ENCODE peak calls at places on chromosome 10, in four cellular contexts. One of them, this sample, is unnamed.

GRCh38 chr10:74079028-74079913 is 71.4 kb downstream of the AP3M1 start:
- DNase-seq in testis: no peak
- DNase-seq in fibroblast of pulmonary artery: peak; percentile 50
- DNase-seq in neural crest cell: no peak
- DNase-seq in this sample: no peak

GRCh38 chr10:47031251-47031952 is 120.2 kb downstream of the PTPN20 start:
- DNase-seq in testis: no peak
- DNase-seq in fibroblast of pulmonary artery: no peak
- DNase-seq in neural crest cell: no peak
- DNase-seq in this sample: peak; percentile 13

GRCh38 chr10:73992899-73993788 is 4.8 kb upstream of the VCL start:
- DNase-seq in testis: peak; percentile 45
- DNase-seq in fibroblast of pulmonary artery: peak; percentile 54
- DNase-seq in neural crest cell: no peak
- DNase-seq in this sample: no peak

GRCh38 chr10:73898730-73899400 is 12.1 kb upstream of the PLAU start:
- DNase-seq in testis: no peak
- DNase-seq in fibroblast of pulmonary artery: no peak
- DNase-seq in neural crest cell: no peak
- DNase-seq in this sample: no peak

GRCh38 chr10:4474829-4475228 is 351.2 kb upstream of the AKR1E2 start:
- DNase-seq in testis: no peak
- DNase-seq in fibroblast of pulmonary artery: no peak
- DNase-seq in neural crest cell: no peak
- DNase-seq in this sample: no peak

GRCh38 chr10:44619521-44619920 is 234.6 kb upstream of the CXCL12 start:
- DNase-seq in testis: no peak
- DNase-seq in fibroblast of pulmonary artery: no peak
- DNase-seq in neural crest cell: no peak
- DNase-seq in this sample: no peak

GRCh38 chr10:30834636-30835035 is 197.0 kb downstream of the ZNF438 start:
- DNase-seq in testis: no peak
- DNase-seq in fibroblast of pulmonary artery: no peak
- DNase-seq in neural crest cell: no peak
- DNase-seq in this sample: no peak

GRCh38 chr10:78627254-78627795 is 441.4 kb upstream of the ZMIZ1 start:
- DNase-seq in testis: no peak
- DNase-seq in fibroblast of pulmonary artery: no peak
- DNase-seq in neural crest cell: no peak
- DNase-seq in this sample: no peak

GRCh38 chr10:128035557-128035973 is 90.7 kb downstream of the MKI67 start:
- DNase-seq in testis: peak; percentile 60
- DNase-seq in fibroblast of pulmonary artery: peak; percentile 43
- DNase-seq in neural crest cell: peak; percentile 53
- DNase-seq in this sample: peak; percentile 65

GRCh38 chr10:5590816-5591215 is 66.1 kb downstream of the CALML3 start:
- DNase-seq in testis: no peak
- DNase-seq in fibroblast of pulmonary artery: no peak
- DNase-seq in neural crest cell: no peak
- DNase-seq in this sample: no peak

GRCh38 chr10:129870926-129871660 is 93.0 kb downstream of the EBF3 start:
- DNase-seq in testis: no peak
- DNase-seq in fibroblast of pulmonary artery: no peak
- DNase-seq in neural crest cell: no peak
- DNase-seq in this sample: peak; percentile 70

GRCh38 chr10:25766213-25766612 is 167.8 kb upstream of the MYO3A start:
- DNase-seq in testis: no peak
- DNase-seq in fibroblast of pulmonary artery: no peak
- DNase-seq in neural crest cell: no peak
- DNase-seq in this sample: no peak

GRCh38 chr10:93261961-93262610 is 188.4 kb downstream of the CYP26A1 start:
- DNase-seq in testis: no peak
- DNase-seq in fibroblast of pulmonary artery: peak; percentile 21
- DNase-seq in neural crest cell: no peak
- DNase-seq in this sample: no peak

GRCh38 chr10:95290801-95291633 is at the start of gene PDLIM1:
- DNase-seq in testis: peak; percentile 22
- DNase-seq in fibroblast of pulmonary artery: peak; percentile 68
- DNase-seq in neural crest cell: peak; percentile 51
- DNase-seq in this sample: peak; percentile 62

GRCh38 chr10:73590881-73591577 is at the start of gene USP54:
- DNase-seq in testis: peak; percentile 65
- DNase-seq in fibroblast of pulmonary artery: peak; percentile 79
- DNase-seq in neural crest cell: no peak
- DNase-seq in this sample: no peak

GRCh38 chr10:536935-537334 is 152.5 kb downstream of the DIP2C start:
- DNase-seq in testis: no peak
- DNase-seq in fibroblast of pulmonary artery: no peak
- DNase-seq in neural crest cell: no peak
- DNase-seq in this sample: no peak

GRCh38 chr10:3948843-3949242 is 163.8 kb upstream of the KLF6 start:
- DNase-seq in testis: no peak
- DNase-seq in fibroblast of pulmonary artery: peak; percentile 82
- DNase-seq in neural crest cell: no peak
- DNase-seq in this sample: no peak

GRCh38 chr10:36608866-36609265 is 516.5 kb upstream of the ANKRD30A start:
- DNase-seq in testis: no peak
- DNase-seq in fibroblast of pulmonary artery: peak; percentile 27
- DNase-seq in neural crest cell: no peak
- DNase-seq in this sample: no peak

GRCh38 chr10:102327641-102328040 is 67.9 kb upstream of the NFKB2 start:
- DNase-seq in testis: no peak
- DNase-seq in fibroblast of pulmonary artery: no peak
- DNase-seq in neural crest cell: no peak
- DNase-seq in this sample: no peak

GRCh38 chr10:93071674-93072224 is 1.9 kb upstream of the CYP26A1 start:
- DNase-seq in testis: no peak
- DNase-seq in fibroblast of pulmonary artery: no peak
- DNase-seq in neural crest cell: peak; percentile 49
- DNase-seq in this sample: peak; percentile 53

GRCh38 chr10:79246606-79247275 is 100.5 kb upstream of the PPIF start:
- DNase-seq in testis: peak; percentile 77
- DNase-seq in fibroblast of pulmonary artery: peak; percentile 58
- DNase-seq in neural crest cell: no peak
- DNase-seq in this sample: no peak

GRCh38 chr10:27679996-27680395 is 65.6 kb downstream of the MKX start:
- DNase-seq in testis: peak; percentile 21
- DNase-seq in fibroblast of pulmonary artery: no peak
- DNase-seq in neural crest cell: no peak
- DNase-seq in this sample: no peak

GRCh38 chr10:16260388-16260787 is 176.4 kb upstream of the PTER start:
- DNase-seq in testis: no peak
- DNase-seq in fibroblast of pulmonary artery: no peak
- DNase-seq in neural crest cell: no peak
- DNase-seq in this sample: no peak

GRCh38 chr10:11345224-11346054 is 266.0 kb downstream of the USP6NL start:
- DNase-seq in testis: no peak
- DNase-seq in fibroblast of pulmonary artery: peak; percentile 35
- DNase-seq in neural crest cell: no peak
- DNase-seq in this sample: no peak

GRCh38 chr10:80585812-80586211 is 48.1 kb downstream of the SH2D4B start:
- DNase-seq in testis: no peak
- DNase-seq in fibroblast of pulmonary artery: no peak
- DNase-seq in neural crest cell: no peak
- DNase-seq in this sample: no peak

GRCh38 chr10:80590585-80591125 is 53.0 kb downstream of the SH2D4B start:
- DNase-seq in testis: no peak
- DNase-seq in fibroblast of pulmonary artery: no peak
- DNase-seq in neural crest cell: no peak
- DNase-seq in this sample: no peak

GRCh38 chr10:80588506-80589020 is 50.9 kb downstream of the SH2D4B start:
- DNase-seq in testis: no peak
- DNase-seq in fibroblast of pulmonary artery: no peak
- DNase-seq in neural crest cell: no peak
- DNase-seq in this sample: no peak

DNA sequence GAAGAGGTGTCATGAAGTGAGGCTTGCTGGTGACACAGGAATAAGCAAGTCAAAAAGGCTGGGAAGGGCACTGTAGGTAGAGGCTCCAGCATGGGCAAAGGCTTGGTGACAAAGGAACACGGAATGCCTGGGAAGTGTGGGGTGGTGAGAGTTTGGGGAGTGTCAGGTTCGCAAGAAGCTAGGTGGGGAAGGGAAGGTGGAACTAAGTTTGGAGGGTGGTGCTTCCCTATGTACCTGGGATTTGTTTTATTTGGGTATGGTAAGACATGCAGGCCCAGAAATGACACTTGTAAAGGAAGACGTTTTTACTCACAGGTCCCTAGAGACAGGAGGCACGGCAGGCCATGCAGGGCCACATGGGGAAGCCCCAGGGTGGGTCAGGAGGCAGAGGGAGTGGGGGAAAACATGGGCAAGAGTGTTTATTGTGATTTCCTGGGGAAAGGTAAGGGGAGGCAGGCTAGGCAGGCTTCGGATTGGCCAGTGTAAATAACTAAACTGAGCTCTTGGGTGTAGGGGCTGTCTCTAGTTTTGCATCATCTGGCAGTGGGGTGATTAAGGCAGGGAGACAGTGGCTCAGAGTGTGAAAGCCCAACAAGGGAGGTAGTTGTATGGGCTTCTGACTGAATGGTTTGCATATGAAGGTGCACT is 52.1 kb downstream of the SH2D4B start:
- DNase-seq in testis: no peak
- DNase-seq in fibroblast of pulmonary artery: no peak
- DNase-seq in neural crest cell: no peak
- DNase-seq in this sample: no peak
- TF ChIP-seq CTCF in testis: no peak
- TF ChIP-seq CTCF in fibroblast of pulmonary artery: no peak
- TF ChIP-seq CTCF in neural crest cell: no peak
- TF ChIP-seq CTCF in this sample: no peak

DNA sequence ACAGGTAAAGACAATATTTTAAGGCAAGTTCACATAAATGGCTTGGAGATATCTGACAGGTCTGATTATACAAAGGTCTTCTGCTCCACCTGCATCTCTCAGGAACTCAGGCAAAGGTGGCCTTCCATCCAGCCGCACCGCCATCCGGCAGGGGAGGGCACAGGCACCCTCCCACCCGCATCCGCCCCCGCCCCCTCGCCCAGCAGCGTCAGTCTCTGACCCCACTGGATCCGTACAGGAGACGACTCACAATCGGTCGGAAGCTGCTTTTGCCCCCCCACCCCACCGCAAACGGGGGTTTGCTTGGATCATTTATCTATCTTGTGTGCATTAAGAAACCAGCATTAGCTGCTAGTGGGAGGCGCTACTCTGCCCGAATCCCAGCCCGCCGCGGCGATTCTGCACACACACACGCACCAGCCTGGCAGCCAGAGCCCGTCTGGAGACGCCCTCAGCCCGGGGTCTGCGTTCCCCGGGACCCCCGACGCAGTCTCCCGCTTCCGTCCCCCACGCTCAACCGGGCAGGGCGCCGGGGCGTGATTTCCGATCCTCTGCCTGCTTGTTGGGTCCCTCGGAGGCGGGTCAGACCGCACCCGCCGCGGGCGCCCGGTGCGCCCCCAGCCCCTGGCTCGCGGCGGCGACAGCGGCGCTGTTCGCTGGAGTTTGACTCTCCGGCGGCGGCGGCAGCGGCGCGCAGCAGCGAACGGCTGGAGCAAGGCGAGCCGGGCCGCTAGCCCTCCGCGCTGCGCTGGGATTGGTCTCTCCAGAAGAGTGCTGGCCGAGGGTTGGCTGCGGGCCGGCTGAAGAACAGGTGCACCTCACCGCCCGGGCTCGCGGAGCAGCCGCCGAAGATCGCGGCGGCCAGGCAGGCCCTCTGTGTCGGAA is 820 bp upstream of the NRG3 start:
- DNase-seq in testis: peak; percentile 74
- DNase-seq in fibroblast of pulmonary artery: peak; percentile 73
- DNase-seq in neural crest cell: peak; percentile 69
- DNase-seq in this sample: peak; percentile 87
- TF ChIP-seq CTCF in testis: no peak
- TF ChIP-seq CTCF in fibroblast of pulmonary artery: no peak
- TF ChIP-seq CTCF in neural crest cell: peak; percentile 13
- TF ChIP-seq CTCF in this sample: no peak

GRCh38 chr10:89666138-89666537 is 21.1 kb upstream of the PANK1 start:
- DNase-seq in testis: no peak
- DNase-seq in fibroblast of pulmonary artery: no peak
- DNase-seq in neural crest cell: no peak
- DNase-seq in this sample: no peak

GRCh38 chr10:89663144-89663543 is 18.1 kb upstream of the PANK1 start:
- DNase-seq in testis: no peak
- DNase-seq in fibroblast of pulmonary artery: no peak
- DNase-seq in neural crest cell: no peak
- DNase-seq in this sample: no peak

GRCh38 chr10:89662596-89662995 is 17.6 kb upstream of the PANK1 start:
- DNase-seq in testis: no peak
- DNase-seq in fibroblast of pulmonary artery: no peak
- DNase-seq in neural crest cell: no peak
- DNase-seq in this sample: no peak

GRCh38 chr10:89665302-89665701 is 20.3 kb upstream of the PANK1 start:
- DNase-seq in testis: peak; percentile 61
- DNase-seq in fibroblast of pulmonary artery: no peak
- DNase-seq in neural crest cell: no peak
- DNase-seq in this sample: no peak

GRCh38 chr10:89664206-89664605 is 19.2 kb upstream of the PANK1 start:
- DNase-seq in testis: peak; percentile 69
- DNase-seq in fibroblast of pulmonary artery: no peak
- DNase-seq in neural crest cell: no peak
- DNase-seq in this sample: no peak
- TF ChIP-seq CTCF in testis: no peak
- TF ChIP-seq CTCF in fibroblast of pulmonary artery: no peak
- TF ChIP-seq CTCF in neural crest cell: no peak
- TF ChIP-seq CTCF in this sample: no peak

DNA sequence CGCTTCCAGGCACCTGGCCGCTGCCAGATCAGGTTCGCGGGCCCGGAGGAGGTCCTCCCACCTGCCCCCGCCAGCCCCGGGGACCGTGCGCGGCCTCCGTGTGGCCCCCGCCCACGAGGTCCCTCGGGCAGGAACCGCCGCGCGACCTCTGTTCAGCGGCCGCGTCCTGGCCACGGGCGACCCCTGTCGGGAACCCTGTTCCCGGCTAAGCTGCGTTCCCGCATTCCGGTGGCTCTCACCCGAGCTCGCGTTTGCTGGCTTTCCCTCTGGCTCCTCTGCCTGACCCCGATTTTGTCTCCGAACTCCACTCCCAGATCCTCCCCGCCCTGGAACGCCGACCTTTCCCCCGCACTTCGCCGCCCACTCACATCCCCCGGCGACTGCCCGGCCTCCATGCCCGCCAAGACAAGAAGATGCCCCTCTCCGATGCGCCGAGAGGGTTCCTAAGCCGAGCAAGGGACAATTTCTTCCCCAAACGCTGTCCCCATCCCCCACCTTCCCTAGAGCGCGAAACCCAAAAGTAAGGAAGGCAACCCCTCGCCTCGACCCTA is 2.3 kb downstream of the SFMBT2 start:
- DNase-seq in testis: peak; percentile 73
- DNase-seq in fibroblast of pulmonary artery: peak; percentile 42
- DNase-seq in neural crest cell: peak; percentile 68
- DNase-seq in this sample: peak; percentile 83
- TF ChIP-seq CTCF in testis: peak; percentile 59
- TF ChIP-seq CTCF in fibroblast of pulmonary artery: peak; percentile 34
- TF ChIP-seq CTCF in neural crest cell: peak; percentile 62
- TF ChIP-seq CTCF in this sample: peak; percentile 39

GRCh38 chr10:49218480-49218879 is 30.3 kb upstream of the TMEM273 start:
- DNase-seq in testis: no peak
- DNase-seq in fibroblast of pulmonary artery: no peak
- DNase-seq in neural crest cell: no peak
- DNase-seq in this sample: no peak
- TF ChIP-seq CTCF in testis: no peak
- TF ChIP-seq CTCF in fibroblast of pulmonary artery: no peak
- TF ChIP-seq CTCF in neural crest cell: no peak
- TF ChIP-seq CTCF in this sample: no peak

GRCh38 chr10:69180525-69181204 is 631 bp downstream of the SUPV3L1 start:
- DNase-seq in testis: peak; percentile 21
- DNase-seq in fibroblast of pulmonary artery: peak; percentile 18
- DNase-seq in neural crest cell: no peak
- DNase-seq in this sample: peak; percentile 67
- TF ChIP-seq CTCF in testis: no peak
- TF ChIP-seq CTCF in fibroblast of pulmonary artery: no peak
- TF ChIP-seq CTCF in neural crest cell: no peak
- TF ChIP-seq CTCF in this sample: no peak

This sample was measured in glutamatergic neuron.